ENCODE peak calls at places on chromosomes 1 and 21, in six cellular contexts. P, X, G, B, V and K are unnamed samples. For H3K4me1, the result is how much of the 10 kb centered on the place peaks cover.

GRCh38 chr1:205435904-205436573 is 14.2 kb upstream of the LEMD1 start:
- DNase-seq in P (no peak), X (peak), G (peak), B (no peak), V (peak), K (no peak)

GRCh38 chr1:6028042-6028895 is 17.4 kb upstream of the KCNAB2 start:
- DNase-seq in P (no peak), X (no peak), G (no peak), B (peak), V (peak), K (peak)

GRCh38 chr1:46681333-46682034 is 9.8 kb downstream of the TEX38 start:
- DNase-seq in P (no peak), X (no peak), G (no peak), B (peak), V (no peak), K (no peak)

GRCh38 chr1:70509996-70510876 is 99.2 kb downstream of the CTH start:
- DNase-seq in P (peak), X (peak), G (no peak), B (peak), V (no peak), K (no peak)

GRCh38 chr1:68464891-68465290 is 15.1 kb upstream of the RPE65 start:
- DNase-seq in P (no peak), X (peak), G (no peak), B (no peak), V (no peak), K (no peak)

GRCh38 chr1:101388904-101389546 is 152.2 kb downstream of the S1PR1 start:
- DNase-seq in P (no peak), X (no peak), G (no peak), B (no peak), V (no peak), K (no peak)

GRCh38 chr1:107140703-107141490 is at the start of gene NTNG1:
- DNase-seq in P (peak), X (peak), G (no peak), B (no peak), V (peak), K (peak)

GRCh38 chr21:17911628-17912027 is 92.5 kb upstream of the C21orf91 start:
- DNase-seq in P (no peak), X (no peak), G (no peak), B (no peak), V (no peak), K (no peak)

GRCh38 chr21:45467221-45467779 is 62.3 kb downstream of the COL18A1 start:
- DNase-seq in P (no peak), X (no peak), G (no peak), B (no peak), V (peak), K (peak)

DNA sequence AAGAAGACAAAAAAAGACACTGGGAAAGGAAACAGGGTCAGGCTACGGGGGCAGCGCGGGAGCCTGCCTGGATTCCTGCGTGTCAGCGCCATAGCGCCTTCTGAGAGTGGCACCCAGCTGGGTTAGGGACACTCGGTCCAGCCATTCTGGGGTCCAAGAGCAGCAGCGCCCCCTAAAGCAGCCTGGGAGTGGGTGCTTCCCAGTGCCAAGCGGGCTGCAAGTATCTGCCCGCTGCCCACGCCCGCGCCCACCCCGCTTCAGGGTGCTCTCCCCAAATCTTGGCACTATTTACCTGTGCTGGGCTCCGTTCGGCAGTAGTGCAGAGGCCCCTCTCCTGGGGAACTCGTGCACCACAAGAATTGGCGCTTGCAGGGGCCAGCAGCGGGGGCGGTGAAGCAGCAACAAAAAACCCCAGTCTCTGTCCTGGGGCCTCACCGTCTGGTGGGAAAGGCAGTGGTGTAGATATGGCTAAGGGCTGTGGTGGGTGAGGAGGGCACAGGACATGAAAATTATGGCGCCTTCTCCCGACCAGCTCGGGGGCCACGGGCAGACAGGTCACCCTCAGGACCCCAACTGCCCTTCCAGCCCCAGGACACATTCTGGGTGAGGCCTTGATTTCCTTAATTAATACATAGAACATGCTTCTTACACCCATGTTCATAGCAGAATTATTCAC is 24.1 kb upstream of the LBR start:
- DNase-seq in P (no peak), X (peak), G (no peak), B (no peak), V (no peak), K (peak)
- H3K4me1 ChIP-seq in P (under half), X (under half), G (under half), B (under half), V (under half), K (under half)

GRCh38 chr21:16419188-16419874 is 689.5 kb downstream of the USP25 start:
- DNase-seq in P (peak), X (peak), G (no peak), B (peak), V (no peak), K (peak)
- H3K4me3 ChIP-seq in P (peak), X (no peak), G (no peak), B (no peak), V (no peak), K (peak)

GRCh38 chr21:27703806-27704205 is 736.9 kb upstream of the ADAMTS5 start:
- DNase-seq in P (no peak), X (no peak), G (no peak), B (no peak), V (no peak), K (no peak)
- H3K4me1 ChIP-seq in P (under half), X (under half), G (under half), B (under half), V (under half), K (under half)

GRCh38 chr21:42360317-42360716 is 6.0 kb downstream of the TFF1 start:
- DNase-seq in P (peak), X (peak), G (no peak), B (no peak), V (peak), K (no peak)
- H3K4me3 ChIP-seq in P (no peak), X (no peak), G (no peak), B (no peak), V (no peak), K (no peak)

GRCh38 chr1:222167111-222167510 is 380.8 kb downstream of the HHIPL2 start:
- DNase-seq in P (peak), X (peak), G (peak), B (peak), V (no peak), K (no peak)
- H3K4me1 ChIP-seq in P (under half), X (under half), G (under half), B (under half), V (under half), K (under half)

DNA sequence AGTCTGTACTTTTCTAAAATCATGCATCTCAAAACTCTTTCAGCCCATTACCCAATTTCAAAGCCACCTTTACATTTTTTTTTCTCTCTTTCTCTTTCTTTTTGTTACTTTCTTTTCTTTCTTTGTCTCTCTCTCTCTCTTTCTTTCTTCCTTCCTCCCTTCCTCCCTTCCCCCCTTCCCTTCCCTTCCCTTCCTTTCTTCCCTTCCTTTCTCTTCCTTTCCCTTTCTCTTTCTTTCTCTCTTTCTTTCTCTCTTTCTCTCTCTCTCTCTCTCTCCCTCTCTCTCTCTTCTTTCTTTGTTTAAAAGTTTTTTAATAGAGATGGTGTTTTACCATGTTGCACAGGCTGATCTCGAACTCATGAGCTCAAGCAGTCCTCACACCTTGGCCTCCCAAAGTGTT is 11.5 kb downstream of the ZMYM4 start:
- DNase-seq in P (no peak), X (no peak), G (no peak), B (no peak), V (no peak), K (no peak)
- H3K4me3 ChIP-seq in P (no peak), X (no peak), G (no peak), B (no peak), V (no peak), K (no peak)

GRCh38 chr1:112686835-112687234 is 12.4 kb downstream of the MOV10 start:
- DNase-seq in P (no peak), X (no peak), G (no peak), B (no peak), V (no peak), K (no peak)

GRCh38 chr1:112685913-112686312 is 11.5 kb downstream of the MOV10 start:
- DNase-seq in P (no peak), X (no peak), G (no peak), B (no peak), V (no peak), K (no peak)

GRCh38 chr1:112687361-112687760 is 12.9 kb downstream of the MOV10 start:
- DNase-seq in P (no peak), X (no peak), G (peak), B (no peak), V (no peak), K (no peak)

GRCh38 chr1:112687785-112688496 is 13.5 kb downstream of the MOV10 start:
- DNase-seq in P (no peak), X (no peak), G (no peak), B (no peak), V (no peak), K (no peak)

GRCh38 chr1:112686417-112686816 is 12.0 kb downstream of the MOV10 start:
- DNase-seq in P (no peak), X (no peak), G (no peak), B (no peak), V (no peak), K (no peak)
- H3K4me1 ChIP-seq in P (under half), X (under half), G (under half), B (under half), V (under half), K (under half)

GRCh38 chr1:16048573-16049189 is 5.1 kb downstream of the CLCNKB start:
- DNase-seq in P (no peak), X (peak), G (no peak), B (peak), V (no peak), K (peak)

GRCh38 chr1:16046865-16047264 is 3.3 kb downstream of the CLCNKB start:
- DNase-seq in P (no peak), X (no peak), G (no peak), B (no peak), V (no peak), K (no peak)

GRCh38 chr1:16050328-16050727 is 6.7 kb downstream of the CLCNKB start:
- DNase-seq in P (no peak), X (no peak), G (no peak), B (no peak), V (no peak), K (no peak)

GRCh38 chr1:16051039-16051438 is 7.5 kb downstream of the CLCNKB start:
- DNase-seq in P (no peak), X (no peak), G (no peak), B (no peak), V (no peak), K (no peak)

GRCh38 chr1:16047791-16048475 is 4.4 kb downstream of the CLCNKB start:
- DNase-seq in P (no peak), X (no peak), G (no peak), B (no peak), V (no peak), K (no peak)
- H3K4me3 ChIP-seq in P (no peak), X (peak), G (no peak), B (no peak), V (peak), K (no peak)